ENCODE peak calls at places on chromosomes 3 and 15, in four cellular contexts. One of them, this sample, is unnamed. For H3K4me1 and H3K36me3, the result is how much of the 10 kb centered on the place peaks cover.

GRCh38 chr3:192433704-192434103 is 293.6 kb downstream of the FGF12 start:
- DNase-seq in SJSA1: no peak
- DNase-seq in cardiac muscle cell: no peak
- DNase-seq in psoas muscle: no peak
- DNase-seq in this sample: no peak

GRCh38 chr3:188497021-188497420 is 343.1 kb downstream of the LPP start:
- DNase-seq in SJSA1: no peak
- DNase-seq in cardiac muscle cell: peak
- DNase-seq in psoas muscle: no peak
- DNase-seq in this sample: no peak

GRCh38 chr3:157491136-157491535 is 12.1 kb downstream of the VEPH1 start:
- DNase-seq in SJSA1: no peak
- DNase-seq in cardiac muscle cell: no peak
- DNase-seq in psoas muscle: no peak
- DNase-seq in this sample: no peak

GRCh38 chr15:29183071-29183831 is 86.4 kb downstream of the NSMCE3 start:
- DNase-seq in SJSA1: no peak
- DNase-seq in cardiac muscle cell: no peak
- DNase-seq in psoas muscle: no peak
- DNase-seq in this sample: no peak

GRCh38 chr3:53850895-53851294 is 4.5 kb downstream of the IL17RB start:
- DNase-seq in SJSA1: no peak
- DNase-seq in cardiac muscle cell: peak
- DNase-seq in psoas muscle: no peak
- DNase-seq in this sample: no peak

GRCh38 chr3:177453087-177453844 is 256.0 kb upstream of the TBL1XR1 start:
- DNase-seq in SJSA1: no peak
- DNase-seq in cardiac muscle cell: no peak
- DNase-seq in psoas muscle: no peak
- DNase-seq in this sample: no peak

GRCh38 chr15:60343221-60343970 is 54.4 kb downstream of the ANXA2 start:
- DNase-seq in SJSA1: no peak
- DNase-seq in cardiac muscle cell: no peak
- DNase-seq in psoas muscle: no peak
- DNase-seq in this sample: no peak

GRCh38 chr3:76063019-76063418 is 277.7 kb upstream of the ZNF717 start:
- DNase-seq in SJSA1: no peak
- DNase-seq in cardiac muscle cell: peak
- DNase-seq in psoas muscle: no peak
- DNase-seq in this sample: no peak

GRCh38 chr15:68389041-68389930 is 42.7 kb downstream of the ITGA11 start:
- DNase-seq in SJSA1: peak
- DNase-seq in cardiac muscle cell: no peak
- DNase-seq in psoas muscle: no peak
- DNase-seq in this sample: no peak

GRCh38 chr3:70108072-70108471 is 108.5 kb downstream of the SAMMSON start:
- DNase-seq in SJSA1: no peak
- DNase-seq in cardiac muscle cell: peak
- DNase-seq in psoas muscle: no peak
- DNase-seq in this sample: no peak

GRCh38 chr3:170055209-170055608 is 17.4 kb downstream of the GPR160 start:
- DNase-seq in SJSA1: no peak
- DNase-seq in cardiac muscle cell: no peak
- DNase-seq in psoas muscle: no peak
- DNase-seq in this sample: no peak

GRCh38 chr3:116445291-116445841 is at the start of gene LSAMP:
- DNase-seq in SJSA1: no peak
- DNase-seq in cardiac muscle cell: peak
- DNase-seq in psoas muscle: no peak
- DNase-seq in this sample: no peak

GRCh38 chr3:130839815-130840214 is 54.1 kb upstream of the ATP2C1 start:
- DNase-seq in SJSA1: no peak
- DNase-seq in cardiac muscle cell: no peak
- DNase-seq in psoas muscle: no peak
- DNase-seq in this sample: no peak

GRCh38 chr3:124660606-124661005 is 69.6 kb upstream of the UMPS start:
- DNase-seq in SJSA1: no peak
- DNase-seq in cardiac muscle cell: no peak
- DNase-seq in psoas muscle: no peak
- DNase-seq in this sample: no peak

GRCh38 chr3:5016218-5017161 is 37.3 kb downstream of the BHLHE40 start:
- DNase-seq in SJSA1: peak
- DNase-seq in cardiac muscle cell: peak
- DNase-seq in psoas muscle: no peak
- DNase-seq in this sample: no peak

GRCh38 chr3:129313415-129313982 is 34.8 kb downstream of the HMCES start:
- DNase-seq in SJSA1: no peak
- DNase-seq in cardiac muscle cell: no peak
- DNase-seq in psoas muscle: peak
- DNase-seq in this sample: no peak

GRCh38 chr3:54703906-54704305 is 224.0 kb downstream of the LRTM1 start:
- DNase-seq in SJSA1: no peak
- DNase-seq in cardiac muscle cell: no peak
- DNase-seq in psoas muscle: no peak
- DNase-seq in this sample: no peak

GRCh38 chr3:8853081-8853480 is 83.7 kb upstream of the OXTR start:
- DNase-seq in SJSA1: no peak
- DNase-seq in cardiac muscle cell: no peak
- DNase-seq in psoas muscle: peak
- DNase-seq in this sample: no peak

GRCh38 chr3:101676219-101676764 is 640 bp downstream of the ZBTB11 start:
- DNase-seq in SJSA1: peak
- DNase-seq in cardiac muscle cell: peak
- DNase-seq in psoas muscle: peak
- DNase-seq in this sample: peak

GRCh38 chr3:55036883-55037577 is 109.2 kb upstream of the LRTM1 start:
- DNase-seq in SJSA1: no peak
- DNase-seq in cardiac muscle cell: no peak
- DNase-seq in psoas muscle: no peak
- DNase-seq in this sample: no peak

GRCh38 chr15:40878785-40879184 is 4.8 kb upstream of the RHOV start:
- DNase-seq in SJSA1: no peak
- DNase-seq in cardiac muscle cell: no peak
- DNase-seq in psoas muscle: no peak
- DNase-seq in this sample: no peak

GRCh38 chr3:129121016-129121791 is 400 bp downstream of the RAB43 start:
- DNase-seq in SJSA1: no peak
- DNase-seq in cardiac muscle cell: no peak
- DNase-seq in psoas muscle: no peak
- DNase-seq in this sample: no peak

GRCh38 chr3:55191911-55192787 is 264.3 kb upstream of the LRTM1 start:
- DNase-seq in SJSA1: peak
- DNase-seq in cardiac muscle cell: peak
- DNase-seq in psoas muscle: no peak
- DNase-seq in this sample: no peak

GRCh38 chr3:150370982-150371381 is 37.1 kb upstream of the TSC22D2 start:
- DNase-seq in SJSA1: no peak
- DNase-seq in cardiac muscle cell: no peak
- DNase-seq in psoas muscle: no peak
- DNase-seq in this sample: no peak

GRCh38 chr3:70049761-70050160 is 50.2 kb downstream of the SAMMSON start:
- DNase-seq in SJSA1: no peak
- DNase-seq in cardiac muscle cell: peak
- DNase-seq in psoas muscle: no peak
- DNase-seq in this sample: no peak

GRCh38 chr3:69212411-69213160 is 90.2 kb upstream of the LMOD3 start:
- DNase-seq in SJSA1: no peak
- DNase-seq in cardiac muscle cell: peak
- DNase-seq in psoas muscle: no peak
- DNase-seq in this sample: no peak

GRCh38 chr15:65583701-65584100 is 27.2 kb downstream of the INTS14 start:
- DNase-seq in SJSA1: no peak
- DNase-seq in cardiac muscle cell: peak
- DNase-seq in psoas muscle: no peak
- DNase-seq in this sample: peak

GRCh38 chr3:113297281-113297680 is 85.9 kb downstream of the BOC start:
- DNase-seq in SJSA1: no peak
- DNase-seq in cardiac muscle cell: no peak
- DNase-seq in psoas muscle: no peak
- DNase-seq in this sample: no peak

GRCh38 chr3:133413166-133414020 is 13.5 kb downstream of the BFSP2 start:
- DNase-seq in SJSA1: no peak
- DNase-seq in cardiac muscle cell: peak
- DNase-seq in psoas muscle: no peak
- DNase-seq in this sample: no peak

GRCh38 chr3:72604287-72604686 is 244.0 kb downstream of the SHQ1 start:
- DNase-seq in SJSA1: no peak
- DNase-seq in cardiac muscle cell: no peak
- DNase-seq in psoas muscle: no peak
- DNase-seq in this sample: no peak

GRCh38 chr3:127089487-127090145 is 103.3 kb upstream of the PRR23E start:
- DNase-seq in SJSA1: no peak
- DNase-seq in cardiac muscle cell: peak
- DNase-seq in psoas muscle: peak
- DNase-seq in this sample: no peak

GRCh38 chr3:98504534-98504933 is 7.1 kb downstream of the OR5K2 start:
- DNase-seq in SJSA1: no peak
- DNase-seq in cardiac muscle cell: peak
- DNase-seq in psoas muscle: no peak
- DNase-seq in this sample: no peak

GRCh38 chr15:96560246-96560895 is 229.9 kb downstream of the NR2F2 start:
- DNase-seq in SJSA1: no peak
- DNase-seq in cardiac muscle cell: peak
- DNase-seq in psoas muscle: no peak
- DNase-seq in this sample: no peak

GRCh38 chr15:73380661-73381060 is 11.9 kb upstream of the HCN4 start:
- DNase-seq in SJSA1: no peak
- DNase-seq in cardiac muscle cell: no peak
- DNase-seq in psoas muscle: no peak
- DNase-seq in this sample: no peak

GRCh38 chr3:114216186-114216970 is 21.0 kb downstream of the ZNF80 start:
- DNase-seq in SJSA1: no peak
- DNase-seq in cardiac muscle cell: peak
- DNase-seq in psoas muscle: no peak
- DNase-seq in this sample: no peak

GRCh38 chr15:31077181-31077580 is 24.3 kb downstream of the TRPM1 start:
- DNase-seq in SJSA1: no peak
- DNase-seq in cardiac muscle cell: no peak
- DNase-seq in psoas muscle: no peak
- DNase-seq in this sample: no peak

GRCh38 chr15:31078461-31078860 is 23.1 kb downstream of the TRPM1 start:
- DNase-seq in SJSA1: no peak
- DNase-seq in cardiac muscle cell: no peak
- DNase-seq in psoas muscle: no peak
- DNase-seq in this sample: no peak

GRCh38 chr15:31080618-31081017 is 20.9 kb downstream of the TRPM1 start:
- DNase-seq in SJSA1: no peak
- DNase-seq in cardiac muscle cell: peak
- DNase-seq in psoas muscle: peak
- DNase-seq in this sample: peak

GRCh38 chr15:31079519-31079918 is 22.0 kb downstream of the TRPM1 start:
- DNase-seq in SJSA1: no peak
- DNase-seq in cardiac muscle cell: no peak
- DNase-seq in psoas muscle: no peak
- DNase-seq in this sample: no peak

GRCh38 chr15:31077981-31078380 is 23.5 kb downstream of the TRPM1 start:
- DNase-seq in SJSA1: no peak
- DNase-seq in cardiac muscle cell: no peak
- DNase-seq in psoas muscle: no peak
- DNase-seq in this sample: no peak
- H3K4me1 ChIP-seq in SJSA1: under half
- H3K4me1 ChIP-seq in cardiac muscle cell: under half
- H3K4me1 ChIP-seq in psoas muscle: under half
- H3K4me1 ChIP-seq in this sample: under half

DNA sequence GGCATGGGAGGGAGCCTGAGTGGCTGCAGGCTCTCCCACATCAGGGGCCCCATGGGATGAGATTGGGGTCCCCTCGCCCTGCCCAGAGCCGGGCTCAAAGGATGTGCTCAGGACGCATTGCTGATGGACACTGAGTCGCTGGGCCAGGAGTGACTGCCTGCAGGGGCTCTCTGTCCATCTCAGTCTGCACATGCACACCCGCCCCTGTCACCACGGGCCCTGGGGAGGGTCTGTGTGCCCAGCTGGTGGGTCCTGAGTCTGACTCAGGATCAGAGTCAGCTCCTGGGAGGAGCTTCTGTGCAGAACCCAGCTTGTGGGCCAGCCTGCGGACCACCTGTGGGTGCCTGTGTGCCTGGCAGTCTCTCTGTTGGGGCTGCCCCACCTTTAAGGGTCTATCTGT is 18.1 kb downstream of the STAB1 start:
- DNase-seq in SJSA1: no peak
- DNase-seq in cardiac muscle cell: no peak
- DNase-seq in psoas muscle: no peak
- DNase-seq in this sample: no peak
- H3K36me3 ChIP-seq in SJSA1: under half
- H3K36me3 ChIP-seq in cardiac muscle cell: under half
- H3K36me3 ChIP-seq in psoas muscle: under half
- H3K36me3 ChIP-seq in this sample: under half

GRCh38 chr3:11634081-11634635 is 9.6 kb downstream of the VGLL4 start:
- DNase-seq in SJSA1: no peak
- DNase-seq in cardiac muscle cell: no peak
- DNase-seq in psoas muscle: no peak
- DNase-seq in this sample: peak
- H3K4me3 ChIP-seq in SJSA1: no peak
- H3K4me3 ChIP-seq in cardiac muscle cell: no peak
- H3K4me3 ChIP-seq in psoas muscle: no peak
- H3K4me3 ChIP-seq in this sample: peak

DNA sequence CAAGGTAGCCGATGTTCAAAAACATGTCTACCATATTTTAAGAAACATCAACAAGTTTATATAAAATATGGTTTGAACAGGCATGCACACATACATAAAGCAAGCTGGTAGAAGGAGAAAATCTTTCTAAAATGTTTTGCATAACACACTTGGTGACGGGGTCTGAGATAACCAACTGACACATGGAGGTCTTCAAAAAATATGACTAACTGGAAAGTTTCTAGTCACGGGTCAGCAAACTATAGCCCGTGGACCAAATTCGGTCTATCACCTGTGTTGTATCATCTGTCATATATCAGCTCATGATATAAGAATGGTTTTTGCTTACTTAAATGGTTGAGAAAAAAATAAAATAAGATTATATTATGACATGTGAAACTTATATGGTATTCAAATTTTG is 465.1 kb downstream of the FOXP1 start:
- DNase-seq in SJSA1: no peak
- DNase-seq in cardiac muscle cell: no peak
- DNase-seq in psoas muscle: no peak
- DNase-seq in this sample: no peak
- H3K4me1 ChIP-seq in SJSA1: under half
- H3K4me1 ChIP-seq in cardiac muscle cell: under half
- H3K4me1 ChIP-seq in psoas muscle: under half
- H3K4me1 ChIP-seq in this sample: under half

DNA sequence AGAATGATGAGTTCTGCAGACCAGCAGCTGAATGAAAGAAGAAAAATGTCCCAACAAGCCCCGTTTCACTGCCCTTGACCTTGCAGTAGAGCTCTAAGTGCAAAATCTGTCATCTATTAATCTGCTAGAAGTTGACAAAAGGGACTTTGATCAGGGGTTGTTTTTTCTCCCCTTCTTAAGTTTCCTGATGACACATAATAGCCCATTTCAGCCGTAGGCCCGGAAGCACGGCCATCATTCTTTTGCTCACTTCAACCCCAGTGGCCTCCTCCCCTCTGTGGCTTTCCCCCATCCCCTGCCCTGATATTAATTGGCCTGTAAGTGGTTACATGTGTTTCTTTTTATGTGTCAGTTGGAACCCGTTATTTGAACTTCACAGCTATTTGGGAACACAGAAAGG is 299.0 kb downstream of the RPLP1 start:
- DNase-seq in SJSA1: no peak
- DNase-seq in cardiac muscle cell: no peak
- DNase-seq in psoas muscle: no peak
- DNase-seq in this sample: no peak
- H3K36me3 ChIP-seq in SJSA1: under half
- H3K36me3 ChIP-seq in cardiac muscle cell: under half
- H3K36me3 ChIP-seq in psoas muscle: under half
- H3K36me3 ChIP-seq in this sample: under half

This sample was measured in naive thymus-derived CD4-positive, alpha-beta T cell.